ENCODE peak calls at places on chromosomes 7 and 10, in ten cellular contexts. H is lung microvascular endothelial cell, P is amniotic stem cell, C is transverse colon, V is GM19239, I is kidney epithelial cell, L is Right ventricle myocardium superior, U is EL, N is NCI-H748 treated with DMSO at 0.1 percent for 48 hours, A is iris pigment epithelial cell. S is an unnamed sample.

GRCh38 chr10:82150123-82150900 is 275.3 kb downstream of the NRG3 start:
- DNase-seq in V (no peak), A (no peak), N (peak; percentile 5), P (no peak), C (peak; percentile 20), H (no peak), U (no peak), L (peak; percentile 36), I (no peak), S (peak; percentile 8)

GRCh38 chr7:131625817-131626372 is 69.5 kb upstream of the PODXL start:
- DNase-seq in P (peak; percentile 47), C (no peak), H (peak; percentile 93), A (peak; percentile 59), L (peak; percentile 68), V (no peak), U (peak; percentile 97), I (peak; percentile 58), N (no peak), S (peak; percentile 100)

GRCh38 chr10:130905386-130905785 is 406.1 kb downstream of the TCERG1L start:
- DNase-seq in L (no peak), N (no peak), A (no peak), P (no peak), U (no peak), V (no peak), C (no peak), I (no peak), H (no peak), S (no peak)

GRCh38 chr10:77036993-77037734 is 600.4 kb downstream of the KCNMA1 start:
- DNase-seq in H (peak; percentile 30), L (no peak), N (no peak), A (peak; percentile 12), C (no peak), V (no peak), U (peak; percentile 13), I (no peak), P (no peak), S (peak; percentile 11)

GRCh38 chr7:34463830-34464229 is 194.2 kb upstream of the NPSR1 start:
- DNase-seq in H (no peak), U (peak; percentile 46), V (no peak), C (no peak), N (no peak), I (peak; percentile 50), P (no peak), L (no peak), A (no peak), S (peak; percentile 49)

GRCh38 chr7:1028044-1028770 is 16.1 kb upstream of the GPR146 start:
- DNase-seq in I (peak; percentile 35), A (peak; percentile 90), P (peak; percentile 77), U (peak; percentile 92), H (peak; percentile 89), N (peak; percentile 72), C (peak; percentile 93), V (peak; percentile 90), L (peak; percentile 94), S (peak; percentile 80)

GRCh38 chr10:18226336-18226735 is 86.1 kb downstream of the CACNB2 start:
- DNase-seq in L (no peak), A (no peak), I (no peak), V (no peak), N (no peak), C (no peak), P (no peak), U (no peak), H (no peak), S (no peak)

GRCh38 chr7:601573-602340 is 82.1 kb upstream of the PDGFA start:
- DNase-seq in C (peak; percentile 61), P (no peak), A (peak; percentile 30), V (peak; percentile 71), H (peak; percentile 57), L (peak; percentile 62), I (no peak), N (no peak), U (no peak), S (no peak)

GRCh38 chr7:52257890-52258289 is 777.5 kb upstream of the POM121L12 start:
- DNase-seq in H (no peak), P (no peak), L (no peak), I (no peak), N (no peak), V (no peak), C (no peak), A (no peak), U (no peak), S (no peak)

GRCh38 chr10:50417906-50418697 is 166.8 kb upstream of the ASAH2 start:
- DNase-seq in P (peak; percentile 43), L (peak; percentile 86), U (peak; percentile 94), A (peak; percentile 91), C (peak; percentile 63), V (peak; percentile 55), H (peak; percentile 84), I (peak; percentile 58), N (no peak), S (peak; percentile 95)

GRCh38 chr10:11678074-11678793 is 63.9 kb upstream of the ECHDC3 start:
- DNase-seq in H (no peak), V (no peak), L (no peak), U (peak; percentile 31), N (no peak), A (no peak), C (peak; percentile 74), P (no peak), I (peak; percentile 48), S (peak; percentile 49)

GRCh38 chr7:158101821-158102450 is 485.7 kb downstream of the PTPRN2 start:
- DNase-seq in C (no peak), N (no peak), U (no peak), A (no peak), I (no peak), L (peak; percentile 35), H (no peak), V (no peak), P (no peak), S (no peak)

GRCh38 chr10:110724116-110724701 is 80.1 kb downstream of the RBM20 start:
- DNase-seq in H (no peak), C (no peak), V (peak; percentile 24), N (no peak), I (no peak), P (no peak), A (no peak), U (no peak), L (no peak), S (no peak)

GRCh38 chr7:107213193-107213788 is 44.5 kb downstream of the HBP1 start:
- DNase-seq in U (no peak), P (no peak), A (no peak), V (no peak), N (no peak), H (no peak), I (no peak), L (peak; percentile 75), C (no peak), S (no peak)

GRCh38 chr7:44186736-44187135 is 2.5 kb downstream of the GCK start:
- DNase-seq in U (no peak), P (no peak), I (no peak), A (no peak), V (no peak), N (no peak), H (no peak), C (no peak), L (no peak), S (no peak)

GRCh38 chr10:35998036-35998435 is 355.9 kb upstream of the FZD8 start:
- DNase-seq in U (no peak), A (no peak), I (no peak), L (no peak), N (no peak), P (no peak), V (no peak), C (no peak), H (no peak), S (no peak)

GRCh38 chr10:119454231-119454804 is 88.2 kb downstream of the RGS10 start:
- DNase-seq in V (no peak), H (no peak), P (no peak), L (peak; percentile 24), U (no peak), I (no peak), C (no peak), N (no peak), A (no peak), S (no peak)

GRCh38 chr7:138663741-138664710 is 37.1 kb downstream of the SVOPL start:
- DNase-seq in H (no peak), L (no peak), P (no peak), A (peak; percentile 25), U (peak; percentile 20), I (peak; percentile 18), C (peak; percentile 25), N (no peak), V (no peak), S (no peak)

GRCh38 chr7:137757146-137757925 is 89.4 kb downstream of the DGKI start:
- DNase-seq in L (no peak), C (no peak), I (no peak), U (peak; percentile 13), H (no peak), P (no peak), N (no peak), A (peak; percentile 28), V (no peak), S (peak; percentile 97)

GRCh38 chr7:49261928-49262327 is 337.6 kb downstream of the CDC14C start:
- DNase-seq in N (no peak), L (no peak), A (no peak), P (no peak), H (no peak), C (no peak), I (no peak), V (no peak), U (no peak), S (no peak)

GRCh38 chr10:12195281-12195602 is 449 bp downstream of the NUDT5 start:
- DNase-seq in U (no peak), N (no peak), A (peak; percentile 3), P (no peak), C (no peak), L (no peak), H (no peak), I (no peak), V (no peak), S (no peak)

GRCh38 chr10:13930123-13930522 is 343.4 kb downstream of the PRPF18 start:
- DNase-seq in C (no peak), A (no peak), L (no peak), I (no peak), P (no peak), H (no peak), N (no peak), U (no peak), V (no peak), S (no peak)

GRCh38 chr7:137469858-137470257 is 126.3 kb upstream of the PTN start:
- DNase-seq in N (no peak), I (no peak), L (no peak), C (no peak), V (no peak), U (no peak), A (no peak), H (no peak), P (no peak), S (no peak)

S was measured in HT1080.